ENCODE peak calls at places on chromosome 21, in seven cellular contexts. S is mesenchymal stem cell, X is IMR-90, I is mesendoderm, M is H9, T is trophoblast cell, R is H1. U is an unnamed sample. For H3K79me1, the result is how much of the 10 kb centered on the place peaks cover.

GRCh38 chr21:46111857-46112730 is 14.2 kb downstream of the COL6A2 start:
- DNase-seq in T (no peak), X (no peak), R (no peak), M (peak), I (no peak), S (no peak), U (no peak)

GRCh38 chr21:45985471-45986315 is 4.1 kb downstream of the COL6A1 start:
- DNase-seq in I (no peak), S (no peak), X (no peak), M (no peak), T (no peak), R (no peak), U (no peak)

GRCh38 chr21:46555678-46556077 is 49.2 kb downstream of the S100B start:
- DNase-seq in T (no peak), R (no peak), X (no peak), I (no peak), M (no peak), S (no peak), U (no peak)

GRCh38 chr21:28436286-28436932 is 556.3 kb downstream of the LTN1 start:
- DNase-seq in I (peak), S (peak), T (peak), M (no peak), R (no peak), X (peak), U (no peak)

GRCh38 chr21:24225432-24225831 is 1381.8 kb downstream of the MRPL39 start:
- DNase-seq in M (no peak), S (no peak), I (no peak), T (no peak), X (peak), R (no peak), U (no peak)

GRCh38 chr21:45617021-45617930 is 26.2 kb upstream of the PCBP3 start:
- DNase-seq in M (peak), S (no peak), T (no peak), I (no peak), X (no peak), R (no peak), U (no peak)

GRCh38 chr21:28754127-28754611 is 238.5 kb downstream of the LTN1 start:
- DNase-seq in M (no peak), T (peak), S (no peak), I (peak), R (no peak), X (peak), U (no peak)

GRCh38 chr21:36773111-36773510 is 74.2 kb downstream of the SIM2 start:
- DNase-seq in I (no peak), R (no peak), S (peak), M (no peak), X (peak), T (no peak), U (no peak)

GRCh38 chr21:36548866-36549265 is 68.9 kb upstream of the CLDN14 start:
- DNase-seq in M (no peak), T (no peak), S (no peak), X (no peak), R (no peak), I (no peak), U (no peak)

GRCh38 chr21:27423073-27423472 is 456.2 kb upstream of the ADAMTS5 start:
- DNase-seq in M (no peak), R (no peak), T (peak), I (peak), S (peak), X (peak), U (no peak)

GRCh38 chr21:16193758-16194606 is 464.2 kb downstream of the USP25 start:
- DNase-seq in X (peak), T (peak), M (peak), S (peak), I (peak), R (peak), U (peak)

GRCh38 chr21:28148400-28149064 is 844.1 kb downstream of the LTN1 start:
- DNase-seq in R (no peak), X (peak), I (no peak), M (no peak), S (peak), T (no peak), U (no peak)

GRCh38 chr21:46368533-46369285 is 44.8 kb downstream of the PCNT start:
- DNase-seq in M (no peak), S (no peak), X (no peak), T (no peak), R (no peak), I (no peak), U (no peak)

GRCh38 chr21:41170442-41170841 is 2.5 kb downstream of the BACE2 start:
- DNase-seq in X (peak), T (peak), R (no peak), I (peak), S (no peak), M (peak), U (peak)

GRCh38 chr21:46125846-46126301 is 28.0 kb downstream of the COL6A2 start:
- DNase-seq in M (peak), X (no peak), T (no peak), I (no peak), S (no peak), R (no peak), U (no peak)

GRCh38 chr21:41366522-41367151 is 4.8 kb downstream of the MX2 start:
- DNase-seq in S (peak), X (peak), I (no peak), T (peak), M (no peak), R (no peak), U (no peak)

GRCh38 chr21:46394819-46395152 is 63.9 kb upstream of the DIP2A start:
- DNase-seq in R (no peak), M (no peak), S (no peak), I (no peak), T (no peak), X (no peak), U (no peak)

GRCh38 chr21:16072176-16072575 is 342.4 kb downstream of the USP25 start:
- DNase-seq in I (no peak), M (no peak), S (no peak), X (no peak), R (no peak), T (no peak), U (no peak)

GRCh38 chr21:40680311-40680710 is 166.6 kb downstream of the DSCAM start:
- DNase-seq in S (no peak), I (no peak), T (no peak), R (no peak), X (no peak), M (no peak), U (no peak)

GRCh38 chr21:35206141-35207125 is 157.3 kb upstream of the RUNX1 start:
- DNase-seq in T (peak), I (peak), R (no peak), S (no peak), M (peak), X (peak), U (no peak)

GRCh38 chr21:16419188-16419874 is 689.5 kb downstream of the USP25 start:
- DNase-seq in R (no peak), M (no peak), X (peak), T (no peak), I (peak), S (no peak), U (no peak)

GRCh38 chr21:20388400-20388799 is 609.8 kb upstream of the NCAM2 start:
- DNase-seq in R (no peak), I (peak), M (peak), X (no peak), S (no peak), T (no peak), U (no peak)

GRCh38 chr21:35974801-35975200 is 85.5 kb downstream of the SETD4 start:
- DNase-seq in I (no peak), M (no peak), R (no peak), T (no peak), S (no peak), X (peak), U (no peak)

GRCh38 chr21:40242586-40242985 is 375.3 kb downstream of the PCP4 start:
- DNase-seq in T (no peak), R (no peak), M (no peak), X (no peak), S (no peak), I (no peak), U (no peak)

GRCh38 chr21:26147535-26147934 is 23.0 kb downstream of the APP start:
- DNase-seq in R (no peak), I (peak), X (no peak), T (no peak), M (no peak), S (no peak), U (no peak)

GRCh38 chr21:23664193-23664694 is 1943.0 kb downstream of the MRPL39 start:
- DNase-seq in S (no peak), T (no peak), I (no peak), R (no peak), M (no peak), X (no peak), U (peak)

GRCh38 chr21:28338906-28339305 is 653.8 kb downstream of the LTN1 start:
- DNase-seq in X (no peak), M (no peak), S (no peak), R (no peak), T (no peak), I (no peak), U (no peak)

GRCh38 chr21:26050857-26051256 is 119.7 kb downstream of the APP start:
- DNase-seq in R (no peak), T (no peak), I (peak), S (no peak), X (no peak), M (peak), U (no peak)

GRCh38 chr21:36554411-36555157 is 74.7 kb upstream of the CLDN14 start:
- DNase-seq in R (no peak), M (no peak), S (no peak), T (no peak), I (peak), X (no peak), U (no peak)

GRCh38 chr21:41614456-41615010 is 106.6 kb upstream of the TMPRSS2 start:
- DNase-seq in I (no peak), R (no peak), M (no peak), T (no peak), X (no peak), S (no peak), U (no peak)

GRCh38 chr21:36104306-36105300 is 30.3 kb upstream of the CBR3 start:
- DNase-seq in I (peak), M (peak), T (peak), S (peak), R (peak), X (peak), U (peak)

GRCh38 chr21:27820342-27820741 is 853.5 kb upstream of the ADAMTS5 start:
- DNase-seq in R (no peak), X (no peak), I (no peak), S (no peak), M (no peak), T (no peak), U (no peak)

DNA sequence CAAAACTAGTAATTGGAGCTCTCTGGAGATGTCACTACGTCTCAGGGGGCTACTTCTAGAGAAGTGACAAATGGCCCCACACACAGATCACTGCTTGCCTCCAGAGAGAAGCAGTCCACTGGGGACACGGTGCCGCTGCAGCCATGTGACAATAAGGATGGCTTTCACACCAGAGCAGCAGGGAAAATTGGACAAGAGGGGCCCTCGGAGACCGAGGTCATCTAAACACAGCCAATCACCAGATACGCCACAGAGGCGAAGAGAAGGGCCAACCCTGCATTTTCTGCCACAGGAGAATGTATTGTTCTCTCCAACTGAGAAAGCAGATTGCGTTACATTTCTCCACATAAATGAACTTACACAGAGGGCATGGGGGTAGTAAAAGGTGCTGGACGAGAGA is 51.2 kb upstream of the TIAM1 start:
- DNase-seq in S (no peak), R (no peak), I (no peak), M (no peak), X (no peak), T (no peak), U (no peak)
- H3K27ac ChIP-seq in S (no peak), R (no peak), I (no peak), M (no peak), X (no peak), T (no peak), U (peak)

GRCh38 chr21:43005635-43006034 is 31.3 kb downstream of the PKNOX1 start:
- DNase-seq in I (no peak), T (no peak), X (no peak), R (no peak), S (no peak), M (no peak), U (no peak)
- H3K79me1 ChIP-seq in I (under half), T (under half), X (half or more), R (under half), S (under half), M (under half), U (under half)

DNA sequence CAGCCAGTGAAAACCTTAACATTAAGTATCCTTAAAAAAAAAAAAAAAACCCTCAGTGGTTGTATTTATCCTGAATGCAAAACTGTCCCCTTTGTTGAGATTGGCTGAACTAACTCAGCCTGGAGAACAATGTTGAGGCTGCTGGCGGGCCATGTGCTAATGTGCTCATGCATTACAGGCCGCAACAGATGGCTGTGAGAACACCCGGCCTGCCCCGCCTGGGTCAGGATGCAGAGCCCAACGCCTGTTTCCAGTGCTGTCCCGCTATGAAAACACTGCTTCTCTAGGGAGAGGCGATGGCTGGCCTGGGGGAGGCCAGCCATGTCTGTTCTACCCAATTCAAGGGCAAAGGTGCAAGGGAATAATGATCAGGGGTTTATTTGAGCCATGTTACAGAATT is 13.8 kb downstream of the OLIG2 start:
- DNase-seq in X (no peak), R (no peak), I (no peak), M (no peak), S (no peak), T (no peak), U (no peak)
- H3K27ac ChIP-seq in X (no peak), R (no peak), I (no peak), M (no peak), S (no peak), T (no peak), U (no peak)

GRCh38 chr21:38260426-38260825 is 3.6 kb downstream of the KCNJ15 start:
- DNase-seq in T (no peak), I (no peak), X (no peak), S (no peak), R (no peak), M (no peak), U (no peak)

GRCh38 chr21:38256599-38257302 is at the start of gene KCNJ15:
- DNase-seq in X (no peak), S (no peak), T (peak), M (no peak), I (no peak), R (no peak), U (no peak)

GRCh38 chr21:38261851-38262250 is 5.1 kb downstream of the KCNJ15 start:
- DNase-seq in T (no peak), R (no peak), M (no peak), X (peak), I (no peak), S (no peak), U (no peak)

GRCh38 chr21:38259665-38260064 is 2.9 kb downstream of the KCNJ15 start:
- DNase-seq in T (no peak), R (no peak), I (no peak), M (no peak), S (no peak), X (no peak), U (no peak)

GRCh38 chr21:38258803-38259485 is 2.2 kb downstream of the KCNJ15 start:
- DNase-seq in X (peak), S (peak), R (no peak), I (no peak), T (peak), M (no peak), U (no peak)
- H3K79me1 ChIP-seq in X (under half), S (under half), R (under half), I (under half), T (under half), M (under half), U (under half)

GRCh38 chr21:15003463-15004135 is 61.2 kb downstream of the NRIP1 start:
- DNase-seq in R (no peak), M (no peak), T (no peak), S (no peak), X (no peak), I (peak), U (peak)

GRCh38 chr21:15007716-15008296 is 57.0 kb downstream of the NRIP1 start:
- DNase-seq in X (no peak), M (no peak), R (no peak), I (no peak), S (no peak), T (no peak), U (no peak)

GRCh38 chr21:15004721-15005370 is 60.0 kb downstream of the NRIP1 start:
- DNase-seq in T (peak), X (peak), S (no peak), R (no peak), M (no peak), I (no peak), U (no peak)

GRCh38 chr21:15005391-15005790 is 59.4 kb downstream of the NRIP1 start:
- DNase-seq in X (peak), S (no peak), I (peak), T (no peak), M (peak), R (peak), U (no peak)

DNA sequence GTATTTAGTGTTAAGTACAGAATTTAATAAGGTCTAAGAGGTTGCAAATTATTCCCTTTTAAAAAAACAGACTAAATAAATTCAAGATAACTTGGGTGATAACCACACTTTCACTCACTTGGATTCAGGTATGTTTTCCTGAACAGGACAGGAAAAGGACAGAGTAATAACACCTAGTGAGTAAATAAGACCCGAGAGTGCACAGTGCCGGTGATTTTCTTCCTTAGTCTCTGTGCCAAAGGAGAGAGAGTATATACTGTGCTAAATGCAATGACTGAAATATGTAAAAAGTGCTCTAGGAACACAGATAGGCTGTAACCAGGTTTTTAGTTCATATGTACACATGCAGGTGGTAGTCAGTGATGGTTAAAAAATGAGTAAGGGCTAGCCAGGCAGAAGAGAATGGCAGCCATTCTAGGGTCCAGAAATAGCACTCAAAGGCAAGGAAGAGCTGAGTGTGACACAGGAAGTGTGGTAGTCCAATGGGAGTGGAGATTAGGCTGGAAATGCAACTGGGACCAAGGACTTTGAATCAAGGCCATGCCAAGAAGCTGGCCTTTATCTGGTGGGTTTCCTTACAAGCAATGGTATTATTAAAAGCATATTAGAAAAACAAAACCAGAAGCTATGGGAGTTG is 58.1 kb downstream of the NRIP1 start:
- DNase-seq in R (no peak), X (no peak), I (no peak), T (no peak), M (no peak), S (no peak), U (no peak)
- H3K27ac ChIP-seq in R (no peak), X (peak), I (peak), T (no peak), M (no peak), S (no peak), U (no peak)

GRCh38 chr21:38376235-38376634 is 119.4 kb downstream of the KCNJ15 start:
- DNase-seq in S (no peak), I (no peak), M (no peak), R (no peak), X (no peak), T (no peak), U (no peak)
- H3K79me1 ChIP-seq in S (under half), I (under half), M (under half), R (under half), X (under half), T (under half), U (under half)

DNA sequence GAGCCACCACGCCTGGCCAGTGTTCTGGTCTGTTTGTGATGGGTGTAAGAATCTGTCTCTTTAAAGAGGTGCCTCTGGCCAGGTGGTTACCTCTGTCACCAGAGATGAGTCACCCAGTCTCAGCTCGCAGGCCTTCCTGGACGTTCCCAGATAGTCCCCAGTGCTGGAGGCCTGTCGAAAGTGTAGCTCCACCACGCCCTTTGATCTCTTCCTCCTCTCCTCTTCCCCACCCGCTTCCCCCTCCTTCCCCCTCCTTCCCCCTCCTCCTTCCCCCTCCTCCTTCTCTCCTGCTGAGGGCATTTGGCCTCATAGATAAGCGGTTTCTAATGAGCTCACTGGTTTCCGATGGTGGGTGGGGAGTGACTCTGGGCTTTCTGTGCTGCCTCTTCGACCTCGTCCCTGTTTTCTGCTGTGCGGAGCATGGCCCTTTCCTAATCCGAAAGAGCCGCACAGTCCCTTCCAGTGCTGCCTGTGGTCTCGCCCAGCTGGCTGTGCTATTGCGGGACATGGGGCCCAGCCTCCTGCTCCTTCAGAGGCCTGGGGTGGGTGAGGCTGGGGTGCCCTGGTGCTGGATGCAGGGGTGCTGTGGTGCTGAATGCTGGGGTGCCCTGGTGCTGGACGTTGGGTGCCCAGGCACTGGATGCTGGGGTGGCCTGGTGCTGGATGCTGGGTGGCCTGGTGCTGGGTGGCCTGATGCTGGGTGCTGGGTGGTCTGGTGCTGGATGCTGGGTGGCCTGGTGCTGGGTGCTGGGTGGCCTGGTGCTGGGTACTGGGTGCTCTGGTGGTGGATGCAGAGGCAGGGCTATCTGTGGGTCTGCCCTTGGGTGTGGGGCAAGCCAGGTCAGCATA is 19.2 kb downstream of the AGPAT3 start:
- DNase-seq in X (no peak), R (no peak), I (peak), M (peak), T (peak), S (peak), U (no peak)
- H3K27ac ChIP-seq in X (no peak), R (no peak), I (peak), M (no peak), T (no peak), S (no peak), U (no peak)

U was measured in neuronal stem cell.